ENCODE peak calls at places on chromosome 21, in four cellular contexts. H is left ventricle myocardium inferior, T is K562, Q is BJ. M is an unnamed sample.

GRCh38 chr21:42570841-42571387 is 57.3 kb downstream of the SLC37A1 start:
- DNase-seq in H (no peak), T (no peak), Q (no peak), M (no peak)

GRCh38 chr21:42395910-42396625 is at the start of gene TMPRSS3:
- DNase-seq in T (no peak), Q (no peak), H (no peak), M (no peak)

GRCh38 chr21:42544544-42544943 is 30.9 kb downstream of the SLC37A1 start:
- DNase-seq in Q (no peak), H (no peak), T (peak), M (no peak)

GRCh38 chr21:18049461-18049860 is 195.2 kb upstream of the CHODL start:
- DNase-seq in T (no peak), Q (no peak), H (no peak), M (no peak)

GRCh38 chr21:41360072-41360821 is 1.6 kb upstream of the MX2 start:
- DNase-seq in Q (peak), T (no peak), H (peak), M (no peak)

GRCh38 chr21:7917729-7918128 is 2603.7 kb upstream of the TPTE start:
- DNase-seq in H (no peak), T (no peak), Q (no peak), M (no peak)

GRCh38 chr21:39048574-39048973 is 134.7 kb downstream of the PSMG1 start:
- DNase-seq in Q (no peak), H (no peak), T (no peak), M (no peak)

GRCh38 chr21:16841917-16842316 is 670.9 kb upstream of the CXADR start:
- DNase-seq in T (no peak), Q (no peak), H (no peak), M (no peak)

GRCh38 chr21:36909901-36910561 is 56.4 kb downstream of the HLCS start:
- DNase-seq in T (no peak), Q (peak), H (no peak), M (peak)

GRCh38 chr21:23694396-23694795 is 1912.9 kb downstream of the MRPL39 start:
- DNase-seq in H (no peak), Q (no peak), T (no peak), M (no peak)

GRCh38 chr21:36134820-36135390 is at the start of gene CBR3:
- DNase-seq in H (peak), Q (no peak), T (no peak), M (no peak)

GRCh38 chr21:46402421-46402820 is 56.3 kb upstream of the DIP2A start:
- DNase-seq in Q (no peak), H (no peak), T (no peak), M (no peak)

GRCh38 chr21:35578350-35578782 is 482.0 kb downstream of the SETD4 start:
- DNase-seq in T (no peak), H (no peak), Q (peak), M (no peak)

GRCh38 chr21:15437873-15438272 is 291.9 kb upstream of the USP25 start:
- DNase-seq in H (no peak), Q (no peak), T (no peak), M (peak)

GRCh38 chr21:15526793-15527192 is 203.0 kb upstream of the USP25 start:
- DNase-seq in Q (no peak), T (no peak), H (no peak), M (no peak)

GRCh38 chr21:41885341-41886024 is 6.3 kb upstream of the PRDM15 start:
- DNase-seq in Q (no peak), T (no peak), H (no peak), M (no peak)

GRCh38 chr21:41321211-41321907 is 4.8 kb downstream of the FAM3B start:
- DNase-seq in Q (no peak), T (no peak), H (no peak), M (no peak)

GRCh38 chr21:36968414-36968813 is 1.9 kb upstream of the HLCS start:
- DNase-seq in T (no peak), H (no peak), Q (no peak), M (no peak)

GRCh38 chr21:41802185-41802584 is 35.3 kb upstream of the RIPK4 start:
- DNase-seq in H (no peak), Q (no peak), T (no peak), M (no peak)

GRCh38 chr21:46621457-46622182 is 13.9 kb upstream of the PRMT2 start:
- DNase-seq in T (peak), Q (no peak), H (no peak), M (no peak)

GRCh38 chr21:28298251-28298672 is 694.4 kb downstream of the LTN1 start:
- DNase-seq in H (no peak), Q (no peak), T (no peak), M (no peak)

GRCh38 chr21:16522512-16522911 is 792.7 kb downstream of the USP25 start:
- DNase-seq in Q (peak), H (no peak), T (no peak), M (no peak)

GRCh38 chr21:38544681-38545080 is 46.4 kb upstream of the ERG start:
- DNase-seq in T (no peak), Q (no peak), H (no peak), M (no peak)

GRCh38 chr21:38959686-38960049 is 153.9 kb downstream of the ETS2 start:
- DNase-seq in Q (no peak), H (no peak), T (no peak), M (no peak)

GRCh38 chr21:29295066-29295650 is 3.6 kb upstream of the BACH1 start:
- DNase-seq in H (no peak), Q (no peak), T (no peak), M (no peak)

GRCh38 chr21:36709868-36710728 is 11.2 kb downstream of the SIM2 start:
- DNase-seq in T (no peak), Q (no peak), H (no peak), M (no peak)

GRCh38 chr21:38448619-38449186 is 49.6 kb downstream of the ERG start:
- DNase-seq in H (no peak), Q (no peak), T (no peak), M (no peak)

GRCh38 chr21:41803316-41803715 is 36.5 kb upstream of the RIPK4 start:
- DNase-seq in Q (no peak), T (no peak), H (no peak), M (no peak)

GRCh38 chr21:38351176-38351959 is 94.6 kb downstream of the KCNJ15 start:
- DNase-seq in Q (no peak), H (no peak), T (no peak), M (no peak)

GRCh38 chr21:38139380-38140168 is 117.2 kb upstream of the KCNJ15 start:
- DNase-seq in H (no peak), T (no peak), Q (no peak), M (no peak)

DNA sequence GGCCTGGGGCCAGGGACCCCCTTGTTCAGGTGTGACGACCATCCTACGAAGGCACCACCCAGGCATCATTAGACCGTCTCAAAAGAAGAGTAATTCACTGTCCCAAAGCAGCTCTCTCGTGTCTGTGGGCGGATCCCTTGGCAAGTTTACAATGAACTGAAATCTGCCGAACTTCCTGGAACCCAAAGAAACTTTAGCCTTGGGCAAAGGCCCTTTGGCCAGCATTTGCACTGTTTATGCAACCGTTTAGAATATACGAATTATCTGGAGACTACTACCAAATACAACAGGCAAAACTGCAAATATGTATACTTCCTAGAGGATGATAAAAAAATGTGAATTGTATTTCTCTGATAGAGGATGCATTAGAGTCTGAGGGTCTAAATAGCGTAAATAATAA is 1.4 kb upstream of the SOD1 start:
- DNase-seq in Q (no peak), H (no peak), T (no peak), M (no peak)
- H3K4me3 ChIP-seq in Q (no peak), H (no peak), T (no peak), M (no peak)

GRCh38 chr21:34073032-34073748 is at the start of the genes MRPS6 and SLC5A3:
- DNase-seq in T (peak), Q (no peak), H (peak), M (peak)
- TF ChIP-seq CTCF in T (peak), Q (no peak), H (peak), M (no peak)

DNA sequence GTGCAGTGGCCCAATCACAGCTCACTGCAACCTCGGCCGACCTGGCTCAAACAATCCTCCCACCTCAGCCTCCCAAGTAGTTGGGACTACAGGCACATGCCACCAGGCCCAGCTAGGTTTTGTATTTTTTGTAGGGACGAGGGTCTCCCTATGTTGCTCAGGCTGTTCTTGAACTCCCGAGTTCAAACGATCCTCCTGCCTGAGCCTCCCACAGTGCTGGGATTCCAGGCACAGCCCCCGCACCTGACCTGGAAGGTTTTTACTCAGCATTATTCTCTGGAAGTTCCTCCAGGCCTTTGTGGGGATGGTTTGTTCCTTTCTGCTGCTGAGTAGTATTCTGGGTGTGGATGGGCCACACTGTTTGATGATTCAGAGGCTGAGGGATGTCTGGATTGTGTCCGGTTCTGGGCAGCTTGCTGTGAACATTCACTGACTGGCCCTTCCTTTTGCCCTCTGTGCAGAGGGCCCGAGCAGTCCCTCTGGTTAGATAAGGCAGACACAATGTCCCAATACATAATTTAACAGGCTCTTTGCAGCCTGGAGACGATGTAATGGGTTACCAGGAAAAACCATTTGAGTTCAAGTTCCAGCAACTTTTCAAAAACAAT is 6.0 kb upstream of the TRAPPC10 start:
- DNase-seq in Q (peak), T (no peak), H (no peak), M (no peak)
- H3K4me3 ChIP-seq in Q (no peak), T (no peak), H (no peak), M (no peak)

GRCh38 chr21:44875341-44875740 is 1.9 kb upstream of the PTTG1IP start:
- DNase-seq in T (no peak), H (no peak), Q (no peak), M (no peak)
- TF ChIP-seq CTCF in T (peak), H (no peak), Q (no peak), M (no peak)

DNA sequence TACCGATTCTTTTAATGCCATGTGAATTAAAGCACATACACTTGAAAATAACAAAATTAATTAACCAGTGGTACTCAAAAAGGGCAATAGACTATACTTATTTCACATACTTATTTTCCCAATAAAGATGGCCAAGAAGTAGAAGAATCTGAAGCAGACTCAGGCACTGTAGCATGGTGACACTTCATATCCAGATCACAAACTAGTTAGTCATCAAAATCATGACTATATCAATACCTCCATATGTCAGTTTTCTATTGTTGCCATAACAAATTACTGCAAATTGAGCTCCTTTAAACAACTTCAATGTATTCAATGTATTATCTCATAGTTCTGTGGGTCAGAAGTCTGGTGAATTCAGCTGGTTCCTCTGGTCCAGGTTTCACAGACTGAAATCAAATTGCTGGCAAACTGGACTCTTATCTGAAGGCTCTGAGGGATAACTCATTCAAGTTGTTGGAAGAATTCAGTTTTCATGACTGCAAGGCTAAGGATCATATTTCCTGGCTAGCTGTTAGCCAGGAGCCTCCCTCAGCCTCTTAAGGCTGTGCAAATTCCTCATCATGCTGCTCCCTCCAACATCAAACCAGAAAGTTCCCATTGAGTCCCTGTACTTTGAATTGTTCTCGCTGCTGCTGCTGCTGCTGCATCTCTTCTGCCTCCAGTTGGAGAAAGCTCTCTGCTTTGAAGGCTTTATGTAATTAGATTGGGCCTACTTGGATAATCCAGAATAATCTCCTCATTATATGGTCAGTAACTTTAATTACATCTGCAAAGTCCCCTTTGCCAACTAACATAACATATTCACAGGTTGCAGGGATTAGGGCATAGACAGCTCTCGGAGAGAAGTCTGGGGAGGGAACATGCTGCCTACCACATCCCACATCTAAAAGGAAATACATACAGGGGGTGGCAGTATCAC is 91.5 kb downstream of the MRPL39 start:
- DNase-seq in Q (no peak), T (no peak), H (no peak), M (no peak)
- H3K4me3 ChIP-seq in Q (no peak), T (no peak), H (no peak), M (no peak)

M was measured in HFF-Myc.